ENCODE peak calls at places on chromosome 2, in four cellular contexts. One of them, this sample, is unnamed.

GRCh38 chr2:226898925-226899324 is 63.1 kb downstream of the RHBDD1 start:
- DNase-seq in K562: no peak
- DNase-seq in SK-N-SH: no peak
- DNase-seq in A549: no peak
- DNase-seq in this sample: no peak

GRCh38 chr2:47300081-47300480 is 102.9 kb upstream of the MSH2 start:
- DNase-seq in SK-N-SH: no peak
- DNase-seq in K562: no peak
- DNase-seq in A549: no peak
- DNase-seq in this sample: no peak

GRCh38 chr2:108377815-108378630 is at the start of gene SULT1C4:
- DNase-seq in A549: no peak
- DNase-seq in K562: no peak
- DNase-seq in SK-N-SH: peak; percentile 70
- DNase-seq in this sample: no peak

GRCh38 chr2:127220102-127220806 is at the start of gene CYP27C1:
- DNase-seq in SK-N-SH: peak; percentile 81
- DNase-seq in K562: no peak
- DNase-seq in A549: no peak
- DNase-seq in this sample: no peak

GRCh38 chr2:149648282-149649030 is 60.9 kb upstream of the MMADHC start:
- DNase-seq in SK-N-SH: no peak
- DNase-seq in A549: peak; percentile 82
- DNase-seq in K562: no peak
- DNase-seq in this sample: no peak

GRCh38 chr2:23588788-23589187 is 203.8 kb downstream of the KLHL29 start:
- DNase-seq in K562: no peak
- DNase-seq in A549: no peak
- DNase-seq in SK-N-SH: no peak
- DNase-seq in this sample: no peak

GRCh38 chr2:160205511-160205910 is 5.4 kb upstream of the ITGB6 start:
- DNase-seq in SK-N-SH: no peak
- DNase-seq in K562: no peak
- DNase-seq in A549: peak; percentile 96
- DNase-seq in this sample: no peak

GRCh38 chr2:128531856-128532255 is 213.2 kb upstream of the HS6ST1 start:
- DNase-seq in SK-N-SH: no peak
- DNase-seq in A549: no peak
- DNase-seq in K562: no peak
- DNase-seq in this sample: no peak

GRCh38 chr2:137910641-137911040 is 53.6 kb upstream of the HNMT start:
- DNase-seq in SK-N-SH: no peak
- DNase-seq in A549: peak; percentile 12
- DNase-seq in K562: no peak
- DNase-seq in this sample: no peak

GRCh38 chr2:73156539-73157124 is 43.9 kb upstream of the RAB11FIP5 start:
- DNase-seq in K562: peak; percentile 46
- DNase-seq in SK-N-SH: peak; percentile 83
- DNase-seq in A549: peak; percentile 69
- DNase-seq in this sample: no peak

GRCh38 chr2:201971516-201972228 is 62.0 kb upstream of the FZD7 start:
- DNase-seq in SK-N-SH: no peak
- DNase-seq in A549: no peak
- DNase-seq in K562: no peak
- DNase-seq in this sample: no peak

GRCh38 chr2:128585706-128586105 is 267.0 kb upstream of the HS6ST1 start:
- DNase-seq in A549: no peak
- DNase-seq in SK-N-SH: no peak
- DNase-seq in K562: no peak
- DNase-seq in this sample: no peak

GRCh38 chr2:121881950-121882349 is 126.5 kb downstream of the TSN start:
- DNase-seq in SK-N-SH: no peak
- DNase-seq in A549: no peak
- DNase-seq in K562: no peak
- DNase-seq in this sample: no peak

GRCh38 chr2:62505109-62505508 is 886 bp downstream of the TMEM17 start:
- DNase-seq in A549: peak; percentile 23
- DNase-seq in SK-N-SH: no peak
- DNase-seq in K562: peak; percentile 27
- DNase-seq in this sample: no peak

GRCh38 chr2:86785456-86785855 is 5.3 kb downstream of the CD8A start:
- DNase-seq in K562: no peak
- DNase-seq in A549: no peak
- DNase-seq in SK-N-SH: no peak
- DNase-seq in this sample: no peak

GRCh38 chr2:150109912-150110311 is 377.6 kb downstream of the RND3 start:
- DNase-seq in SK-N-SH: no peak
- DNase-seq in A549: no peak
- DNase-seq in K562: no peak
- DNase-seq in this sample: no peak

GRCh38 chr2:158996378-158996993 is 28.0 kb downstream of the TANC1 start:
- DNase-seq in A549: no peak
- DNase-seq in SK-N-SH: no peak
- DNase-seq in K562: no peak
- DNase-seq in this sample: no peak

GRCh38 chr2:145253492-145253891 is 733.6 kb upstream of the ZEB2 start:
- DNase-seq in SK-N-SH: no peak
- DNase-seq in A549: no peak
- DNase-seq in K562: no peak
- DNase-seq in this sample: no peak

GRCh38 chr2:125656190-125656589 is 999.8 kb upstream of the GYPC start:
- DNase-seq in SK-N-SH: no peak
- DNase-seq in A549: no peak
- DNase-seq in K562: no peak
- DNase-seq in this sample: no peak

DNA sequence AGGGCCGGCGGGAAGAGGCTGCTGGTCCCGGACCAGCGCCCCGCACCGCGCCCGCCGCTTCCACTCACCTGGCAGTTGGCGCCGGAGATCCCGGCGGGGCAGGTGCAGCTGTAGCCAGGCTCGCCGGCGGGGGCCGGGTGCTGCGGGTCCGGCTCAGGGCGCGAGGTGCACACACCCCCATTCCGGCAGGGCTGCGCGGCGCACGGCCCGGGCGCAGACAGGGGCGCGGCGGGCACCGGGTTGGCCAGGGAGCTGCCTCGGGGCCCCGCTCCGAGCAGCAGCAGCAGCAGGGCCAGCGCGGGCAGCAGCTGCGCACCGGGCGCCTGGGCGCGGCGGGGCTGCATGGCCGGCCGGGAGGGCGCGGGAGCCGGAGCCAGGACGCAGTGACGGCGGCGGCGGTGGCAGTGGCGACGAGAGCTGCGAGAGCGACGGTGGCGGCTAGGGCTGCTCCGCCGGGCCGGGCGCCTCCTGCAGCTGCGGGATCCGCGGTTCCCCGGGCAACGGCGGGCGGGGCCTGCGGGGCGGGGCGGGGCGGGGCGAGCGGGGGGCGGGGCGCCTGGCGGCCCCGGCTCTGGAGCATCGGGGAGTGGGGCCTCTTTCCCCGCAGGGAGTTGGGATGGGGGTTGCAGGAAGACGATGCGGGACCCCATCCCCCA is at the start of gene DNER:
- DNase-seq in A549: no peak
- DNase-seq in SK-N-SH: peak; percentile 94
- DNase-seq in K562: peak; percentile 80
- DNase-seq in this sample: no peak
- TF ChIP-seq MAX in A549: no peak
- TF ChIP-seq MAX in SK-N-SH: no peak
- TF ChIP-seq MAX in K562: no peak
- TF ChIP-seq MAX in this sample: no peak

DNA sequence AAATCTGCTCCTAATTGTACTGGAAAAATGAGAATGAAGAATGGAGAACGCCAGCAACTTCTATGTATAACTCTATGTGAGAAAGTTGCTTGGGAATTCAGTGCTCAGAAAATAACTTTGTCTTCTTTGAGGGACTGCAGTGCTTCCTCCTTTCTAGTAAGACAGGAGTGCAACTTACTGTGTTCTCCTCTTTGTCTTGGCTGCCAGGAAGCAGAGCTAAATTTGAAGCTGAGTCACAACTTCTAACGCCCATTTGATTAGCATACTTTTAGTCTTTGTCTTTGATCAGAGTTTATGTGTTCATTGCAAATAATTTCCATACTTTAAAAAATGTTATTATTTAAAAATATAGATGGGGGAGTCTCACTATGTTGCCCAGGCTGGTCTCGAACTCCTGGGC is 6.6 kb downstream of the ARHGAP25 start:
- DNase-seq in A549: no peak
- DNase-seq in K562: no peak
- DNase-seq in SK-N-SH: no peak
- DNase-seq in this sample: no peak
- TF ChIP-seq RCOR1 in A549: no peak
- TF ChIP-seq RCOR1 in K562: no peak
- TF ChIP-seq RCOR1 in SK-N-SH: no peak
- TF ChIP-seq RCOR1 in this sample: no peak

DNA sequence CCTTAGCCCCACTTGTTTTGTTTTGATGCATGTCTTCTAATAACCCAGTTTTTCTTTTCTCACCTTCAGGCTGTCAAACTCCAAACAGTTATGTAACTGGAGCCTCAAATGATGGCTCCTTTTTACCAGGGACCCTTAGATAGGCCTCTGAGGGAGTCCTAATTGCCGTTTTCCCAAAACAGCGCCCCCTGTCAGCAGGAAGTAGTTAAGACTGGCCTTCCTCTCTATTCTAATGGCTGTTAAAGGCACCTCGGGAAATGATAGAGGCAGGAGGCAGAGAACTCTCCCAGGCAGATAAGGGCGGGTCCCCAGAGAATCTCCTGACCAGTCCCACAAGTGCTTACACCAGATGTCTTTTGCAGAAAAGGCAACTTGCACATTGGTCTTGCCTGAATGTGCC is 123.2 kb downstream of the KCNS3 start:
- DNase-seq in K562: no peak
- DNase-seq in A549: peak; percentile 6
- DNase-seq in SK-N-SH: no peak
- DNase-seq in this sample: no peak
- TF ChIP-seq MAX in K562: no peak
- TF ChIP-seq MAX in A549: no peak
- TF ChIP-seq MAX in SK-N-SH: no peak
- TF ChIP-seq MAX in this sample: no peak

DNA sequence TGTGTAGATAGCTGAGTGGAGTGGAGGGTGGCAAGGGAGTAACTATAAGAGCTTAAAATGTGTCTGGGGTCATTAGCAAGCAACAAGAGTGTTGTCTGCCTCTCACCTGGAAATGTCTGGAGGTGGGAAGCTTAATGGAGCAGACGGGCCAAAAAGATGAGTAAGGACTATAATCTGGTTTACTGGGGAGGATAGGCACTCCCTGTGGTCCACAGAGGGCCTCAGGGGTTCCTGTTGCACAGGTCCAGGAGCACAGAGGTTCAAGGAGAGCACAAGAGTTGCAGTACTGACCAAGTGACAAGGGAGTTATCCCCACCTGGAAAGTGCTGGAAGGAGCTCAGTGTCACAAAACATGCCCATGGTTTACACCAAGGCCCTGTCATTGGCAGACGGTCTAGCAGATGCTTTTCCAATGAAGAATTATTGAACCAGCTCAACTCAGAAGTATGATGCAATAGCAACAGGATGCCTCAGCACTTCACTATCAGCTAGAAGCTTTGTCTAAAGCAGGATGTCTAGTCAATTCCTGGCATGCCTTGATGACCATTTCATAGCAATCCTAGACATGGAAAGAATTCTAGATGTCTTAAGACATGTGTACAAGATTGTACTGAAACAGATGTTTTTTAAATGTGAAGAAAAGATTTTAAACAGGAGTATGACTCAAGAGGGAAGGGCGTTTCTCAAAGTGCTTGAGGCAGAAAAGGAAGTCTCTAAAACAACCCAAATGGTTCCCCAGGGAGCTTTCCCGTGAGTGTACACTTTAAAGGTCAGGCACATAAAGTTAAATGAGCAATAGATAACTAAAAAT is 62.9 kb upstream of the SERPINE2 start:
- DNase-seq in K562: no peak
- DNase-seq in A549: peak; percentile 60
- DNase-seq in SK-N-SH: no peak
- DNase-seq in this sample: no peak
- TF ChIP-seq RCOR1 in K562: no peak
- TF ChIP-seq RCOR1 in A549: no peak
- TF ChIP-seq RCOR1 in SK-N-SH: no peak
- TF ChIP-seq RCOR1 in this sample: no peak

GRCh38 chr2:154173919-154174318 is 302.2 kb downstream of the GALNT13 start:
- DNase-seq in SK-N-SH: no peak
- DNase-seq in A549: no peak
- DNase-seq in K562: no peak
- DNase-seq in this sample: no peak

GRCh38 chr2:154173164-154173563 is 301.4 kb downstream of the GALNT13 start:
- DNase-seq in K562: no peak
- DNase-seq in A549: no peak
- DNase-seq in SK-N-SH: no peak
- DNase-seq in this sample: no peak

DNA sequence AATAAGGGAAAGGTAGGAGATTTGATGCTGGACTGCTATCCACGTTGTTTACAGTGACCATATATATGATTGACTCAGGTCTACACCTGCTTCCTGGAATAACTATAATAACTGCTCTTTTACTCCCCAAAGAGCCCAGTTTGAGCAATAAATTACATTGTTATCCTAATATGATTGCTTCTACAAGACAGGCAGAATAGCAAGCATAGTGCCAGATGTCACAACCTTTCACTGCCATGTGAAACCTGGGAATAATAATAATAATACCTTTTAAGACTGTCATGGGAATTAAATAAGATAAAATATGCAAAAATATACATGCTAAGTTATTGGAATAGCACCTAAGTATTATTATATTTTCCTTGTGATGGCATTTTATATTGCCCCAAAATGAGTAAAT is 298.7 kb downstream of the GALNT13 start:
- DNase-seq in A549: no peak
- DNase-seq in K562: no peak
- DNase-seq in SK-N-SH: no peak
- DNase-seq in this sample: no peak
- TF ChIP-seq MAX in A549: no peak
- TF ChIP-seq MAX in K562: no peak
- TF ChIP-seq MAX in SK-N-SH: no peak
- TF ChIP-seq MAX in this sample: no peak

DNA sequence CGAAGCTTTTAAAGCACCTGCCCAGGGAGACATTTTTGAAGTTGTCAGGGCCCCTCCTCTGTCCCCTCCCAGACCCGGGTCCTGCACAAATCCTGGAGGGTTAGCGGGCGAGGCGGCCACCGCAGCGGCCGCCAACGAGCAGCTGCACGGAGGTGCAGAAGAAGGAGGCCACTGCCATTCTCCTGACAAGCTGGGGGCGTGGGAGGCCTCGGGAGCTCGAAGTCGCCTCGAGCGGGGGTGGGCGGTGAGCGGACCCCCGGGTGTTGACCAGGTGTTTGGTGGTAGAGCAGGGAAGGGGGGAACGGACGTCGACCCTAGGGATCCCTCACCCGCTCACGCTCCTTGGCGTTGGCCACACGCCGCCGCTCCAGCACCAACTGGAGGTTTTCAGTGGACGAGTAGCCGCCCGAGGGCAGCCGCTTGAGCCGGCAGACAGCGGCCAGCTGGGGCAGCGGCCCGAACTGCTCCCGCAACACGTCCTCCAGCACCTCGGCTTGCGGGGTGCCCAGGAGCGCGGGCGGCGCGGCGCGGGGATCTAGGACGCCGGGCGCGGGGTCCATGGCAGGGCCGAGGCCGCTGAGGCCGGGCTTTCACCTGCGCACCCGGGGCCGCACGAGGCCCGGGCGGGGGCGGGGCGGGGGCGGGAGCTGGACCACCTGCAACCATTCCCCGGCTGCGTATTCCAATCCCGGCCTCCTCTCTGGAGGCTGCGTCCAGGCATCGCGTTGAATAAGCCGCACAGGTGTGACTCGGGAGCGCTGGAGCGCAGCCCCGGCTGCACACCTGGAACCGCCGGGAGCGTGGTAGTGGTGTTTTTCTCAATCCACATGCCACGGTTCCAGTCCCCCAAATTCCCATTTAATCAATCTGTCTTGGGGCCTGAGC is at the start of gene FIGLA:
- DNase-seq in K562: no peak
- DNase-seq in A549: no peak
- DNase-seq in SK-N-SH: peak; percentile 78
- DNase-seq in this sample: no peak
- TF ChIP-seq RCOR1 in K562: no peak
- TF ChIP-seq RCOR1 in A549: no peak
- TF ChIP-seq RCOR1 in SK-N-SH: no peak
- TF ChIP-seq RCOR1 in this sample: no peak